ENCODE peak calls at places on chromosome 20, in six cellular contexts. One of them, this sample, is unnamed.

GRCh38 chr20:53763707-53764415 is 170.2 kb upstream of the ZNF217 start:
- DNase-seq in heart left ventricle: no peak
- DNase-seq in small intestine: peak
- DNase-seq in body of pancreas: peak
- DNase-seq in AG04450: no peak
- DNase-seq in thyroid gland: no peak
- DNase-seq in this sample: no peak

GRCh38 chr20:23106271-23106851 is 20.2 kb upstream of the CD93 start:
- DNase-seq in heart left ventricle: no peak
- DNase-seq in AG04450: peak
- DNase-seq in body of pancreas: peak
- DNase-seq in thyroid gland: no peak
- DNase-seq in small intestine: no peak
- DNase-seq in this sample: no peak

GRCh38 chr20:4152696-4153235 is 137.4 kb upstream of the RNF24 start:
- DNase-seq in thyroid gland: no peak
- DNase-seq in AG04450: no peak
- DNase-seq in heart left ventricle: no peak
- DNase-seq in small intestine: no peak
- DNase-seq in body of pancreas: no peak
- DNase-seq in this sample: no peak

GRCh38 chr20:63896136-63896890 is 1.4 kb downstream of the DNAJC5 start:
- DNase-seq in body of pancreas: peak
- DNase-seq in heart left ventricle: no peak
- DNase-seq in AG04450: no peak
- DNase-seq in small intestine: peak
- DNase-seq in thyroid gland: peak
- DNase-seq in this sample: peak

GRCh38 chr20:44970243-44970757 is 4.0 kb downstream of the STK4 start:
- DNase-seq in body of pancreas: no peak
- DNase-seq in heart left ventricle: no peak
- DNase-seq in AG04450: no peak
- DNase-seq in small intestine: peak
- DNase-seq in thyroid gland: no peak
- DNase-seq in this sample: no peak

GRCh38 chr20:2348336-2348735 is 32.4 kb upstream of the TGM6 start:
- DNase-seq in thyroid gland: no peak
- DNase-seq in AG04450: no peak
- DNase-seq in small intestine: no peak
- DNase-seq in body of pancreas: no peak
- DNase-seq in heart left ventricle: no peak
- DNase-seq in this sample: no peak

GRCh38 chr20:35600176-35600995 is 15.2 kb upstream of the SPAG4 start:
- DNase-seq in heart left ventricle: no peak
- DNase-seq in AG04450: no peak
- DNase-seq in small intestine: no peak
- DNase-seq in thyroid gland: no peak
- DNase-seq in body of pancreas: no peak
- DNase-seq in this sample: no peak

GRCh38 chr20:3092611-3093379 is 8.3 kb upstream of the AVP start:
- DNase-seq in AG04450: no peak
- DNase-seq in body of pancreas: no peak
- DNase-seq in heart left ventricle: no peak
- DNase-seq in thyroid gland: no peak
- DNase-seq in small intestine: no peak
- DNase-seq in this sample: no peak

GRCh38 chr20:879626-880025 is 36.5 kb downstream of the ANGPT4 start:
- DNase-seq in thyroid gland: no peak
- DNase-seq in small intestine: no peak
- DNase-seq in AG04450: no peak
- DNase-seq in heart left ventricle: no peak
- DNase-seq in body of pancreas: no peak
- DNase-seq in this sample: no peak

GRCh38 chr20:6637160-6637579 is 130.3 kb upstream of the BMP2 start:
- DNase-seq in body of pancreas: no peak
- DNase-seq in thyroid gland: no peak
- DNase-seq in AG04450: no peak
- DNase-seq in small intestine: no peak
- DNase-seq in heart left ventricle: no peak
- DNase-seq in this sample: no peak

GRCh38 chr20:57474816-57475215 is 50.1 kb downstream of the CTCFL start:
- DNase-seq in thyroid gland: no peak
- DNase-seq in small intestine: no peak
- DNase-seq in body of pancreas: no peak
- DNase-seq in heart left ventricle: peak
- DNase-seq in AG04450: no peak
- DNase-seq in this sample: no peak

GRCh38 chr20:19070036-19070435 is 142.4 kb upstream of the SLC24A3 start:
- DNase-seq in body of pancreas: no peak
- DNase-seq in small intestine: no peak
- DNase-seq in thyroid gland: no peak
- DNase-seq in heart left ventricle: no peak
- DNase-seq in AG04450: no peak
- DNase-seq in this sample: no peak

GRCh38 chr20:25248501-25249172 is 752 bp downstream of the PYGB start:
- DNase-seq in body of pancreas: no peak
- DNase-seq in heart left ventricle: no peak
- DNase-seq in thyroid gland: peak
- DNase-seq in AG04450: no peak
- DNase-seq in small intestine: no peak
- DNase-seq in this sample: peak

GRCh38 chr20:60057866-60058807 is 99.9 kb downstream of the CDH26 start:
- DNase-seq in thyroid gland: peak
- DNase-seq in body of pancreas: peak
- DNase-seq in heart left ventricle: peak
- DNase-seq in AG04450: no peak
- DNase-seq in small intestine: no peak
- DNase-seq in this sample: peak

GRCh38 chr20:31475032-31475431 is at the start of the genes DEFB124 and REM1:
- DNase-seq in AG04450: no peak
- DNase-seq in body of pancreas: no peak
- DNase-seq in small intestine: no peak
- DNase-seq in heart left ventricle: peak
- DNase-seq in thyroid gland: peak
- DNase-seq in this sample: no peak

GRCh38 chr20:6838181-6838826 is 70.8 kb downstream of the BMP2 start:
- DNase-seq in heart left ventricle: no peak
- DNase-seq in AG04450: no peak
- DNase-seq in body of pancreas: no peak
- DNase-seq in thyroid gland: no peak
- DNase-seq in small intestine: no peak
- DNase-seq in this sample: no peak

GRCh38 chr20:8399963-8400362 is 267.9 kb downstream of the PLCB1 start:
- DNase-seq in small intestine: peak
- DNase-seq in heart left ventricle: no peak
- DNase-seq in AG04450: no peak
- DNase-seq in body of pancreas: no peak
- DNase-seq in thyroid gland: no peak
- DNase-seq in this sample: peak

GRCh38 chr20:37379967-37380828 is 34.3 kb downstream of the SRC start:
- DNase-seq in body of pancreas: no peak
- DNase-seq in small intestine: peak
- DNase-seq in heart left ventricle: no peak
- DNase-seq in thyroid gland: no peak
- DNase-seq in AG04450: no peak
- DNase-seq in this sample: no peak

GRCh38 chr20:53337419-53338101 is 256.1 kb downstream of the ZNF217 start:
- DNase-seq in thyroid gland: no peak
- DNase-seq in AG04450: no peak
- DNase-seq in small intestine: peak
- DNase-seq in heart left ventricle: no peak
- DNase-seq in body of pancreas: no peak
- DNase-seq in this sample: no peak

GRCh38 chr20:33373735-33374605 is 27.3 kb downstream of the CDK5RAP1 start:
- DNase-seq in small intestine: peak
- DNase-seq in AG04450: peak
- DNase-seq in thyroid gland: no peak
- DNase-seq in heart left ventricle: no peak
- DNase-seq in body of pancreas: peak
- DNase-seq in this sample: no peak

GRCh38 chr20:18537651-18538050 is 29.6 kb upstream of the SMIM26 start:
- DNase-seq in small intestine: no peak
- DNase-seq in body of pancreas: no peak
- DNase-seq in thyroid gland: no peak
- DNase-seq in heart left ventricle: no peak
- DNase-seq in AG04450: no peak
- DNase-seq in this sample: no peak

GRCh38 chr20:16898433-16898832 is 150.3 kb downstream of the OTOR start:
- DNase-seq in small intestine: no peak
- DNase-seq in body of pancreas: no peak
- DNase-seq in thyroid gland: no peak
- DNase-seq in AG04450: no peak
- DNase-seq in heart left ventricle: no peak
- DNase-seq in this sample: no peak

GRCh38 chr20:1020614-1021013 is 18.5 kb upstream of the RSPO4 start:
- DNase-seq in small intestine: no peak
- DNase-seq in AG04450: no peak
- DNase-seq in body of pancreas: no peak
- DNase-seq in heart left ventricle: no peak
- DNase-seq in thyroid gland: no peak
- DNase-seq in this sample: no peak

GRCh38 chr20:12762725-12763124 is 246.0 kb upstream of the SPTLC3 start:
- DNase-seq in thyroid gland: peak
- DNase-seq in small intestine: no peak
- DNase-seq in AG04450: no peak
- DNase-seq in heart left ventricle: no peak
- DNase-seq in body of pancreas: no peak
- DNase-seq in this sample: no peak

DNA sequence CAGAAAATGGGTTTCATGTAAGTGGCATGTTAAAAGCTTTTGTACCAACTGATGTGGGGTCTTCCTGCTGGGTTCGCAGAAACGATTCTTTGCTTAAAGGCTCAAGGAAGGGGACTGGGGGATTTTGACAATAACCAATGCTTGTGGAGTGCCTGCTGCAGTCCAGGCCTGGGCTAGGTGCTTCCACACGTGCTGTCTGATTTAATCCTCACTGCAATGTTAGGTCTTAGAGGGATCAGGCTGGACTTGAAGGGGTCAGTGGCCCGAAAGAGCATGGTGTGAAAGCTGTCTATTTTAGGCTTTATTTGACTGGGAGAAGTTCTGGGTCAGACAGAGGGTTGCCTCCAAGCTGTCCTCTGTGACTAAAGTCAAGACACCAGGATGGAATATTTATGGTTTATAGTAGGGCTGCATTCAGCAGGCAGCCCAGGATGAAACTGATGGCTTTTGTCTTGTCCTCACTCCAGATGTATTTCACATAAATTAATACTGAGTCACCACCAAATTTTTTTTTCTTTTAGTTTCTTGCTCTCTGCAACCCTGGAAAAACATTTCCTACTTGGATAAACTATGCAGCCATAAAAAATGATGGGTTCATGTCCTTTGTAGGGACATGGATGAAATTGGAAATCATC is 219.2 kb downstream of the ZMYND8 start:
- DNase-seq in body of pancreas: no peak
- DNase-seq in small intestine: no peak
- DNase-seq in AG04450: no peak
- DNase-seq in heart left ventricle: no peak
- DNase-seq in thyroid gland: no peak
- DNase-seq in this sample: no peak
- H3K27ac ChIP-seq in body of pancreas: no peak
- H3K27ac ChIP-seq in small intestine: no peak
- H3K27ac ChIP-seq in AG04450: peak
- H3K27ac ChIP-seq in heart left ventricle: no peak
- H3K27ac ChIP-seq in thyroid gland: no peak
- H3K27ac ChIP-seq in this sample: no peak

DNA sequence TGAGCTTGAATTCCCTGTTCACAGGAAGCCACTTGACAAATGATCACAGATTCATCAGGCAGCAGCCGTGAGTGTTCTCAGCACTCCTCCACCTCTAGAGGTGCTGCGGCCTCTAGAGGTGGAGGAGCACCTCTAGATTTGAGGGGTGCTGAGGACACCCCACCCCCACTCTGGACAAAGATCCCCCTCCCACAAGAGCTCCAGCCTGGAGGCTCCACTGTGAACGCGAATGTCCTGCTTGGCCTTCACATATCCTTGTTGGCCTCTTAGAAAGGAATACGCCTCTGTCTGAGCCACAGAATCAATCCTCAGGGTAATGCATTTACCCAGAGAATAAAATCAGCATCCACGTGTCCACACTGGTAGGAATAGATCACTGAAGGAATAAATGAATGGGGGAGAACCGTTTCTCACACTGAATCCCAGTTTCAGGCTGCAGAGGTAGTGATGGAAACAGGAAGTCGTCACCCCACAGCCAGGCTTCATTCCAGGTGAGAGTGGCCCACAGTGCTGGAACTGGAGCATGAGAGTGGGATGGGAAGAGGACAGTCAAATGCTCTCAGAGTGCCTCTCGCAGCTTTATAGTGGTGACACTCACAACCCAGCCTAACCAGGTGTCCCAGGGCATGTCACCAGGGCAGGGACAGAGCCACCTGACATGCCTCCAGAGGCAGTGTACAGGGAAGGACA is 16.6 kb downstream of the NPEPL1 start:
- DNase-seq in thyroid gland: no peak
- DNase-seq in AG04450: no peak
- DNase-seq in small intestine: no peak
- DNase-seq in heart left ventricle: peak
- DNase-seq in body of pancreas: no peak
- DNase-seq in this sample: no peak
- H3K27ac ChIP-seq in thyroid gland: no peak
- H3K27ac ChIP-seq in AG04450: no peak
- H3K27ac ChIP-seq in small intestine: no peak
- H3K27ac ChIP-seq in heart left ventricle: no peak
- H3K27ac ChIP-seq in body of pancreas: no peak
- H3K27ac ChIP-seq in this sample: no peak

DNA sequence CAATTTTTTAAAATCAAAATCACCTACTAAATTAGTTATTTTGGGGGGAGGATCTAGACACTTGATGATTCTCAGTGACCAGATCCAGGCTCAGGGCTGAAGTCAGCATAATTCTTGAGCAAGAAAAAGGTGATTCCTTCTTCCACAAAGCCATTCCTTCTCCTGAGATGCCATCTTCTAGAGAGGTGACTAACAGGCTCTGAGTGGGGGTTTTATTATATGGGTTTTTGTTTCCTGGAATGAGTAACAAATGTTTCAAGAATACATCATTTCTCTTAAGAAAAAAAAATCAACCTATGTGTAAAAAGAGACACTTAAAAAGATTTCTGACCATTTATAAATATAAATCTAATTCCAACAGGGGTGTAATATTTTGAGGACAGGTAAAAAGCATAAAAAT is 154.3 kb downstream of the NFATC2 start:
- DNase-seq in thyroid gland: no peak
- DNase-seq in small intestine: no peak
- DNase-seq in AG04450: no peak
- DNase-seq in heart left ventricle: no peak
- DNase-seq in body of pancreas: no peak
- DNase-seq in this sample: no peak
- H3K27ac ChIP-seq in thyroid gland: peak
- H3K27ac ChIP-seq in small intestine: no peak
- H3K27ac ChIP-seq in AG04450: no peak
- H3K27ac ChIP-seq in heart left ventricle: no peak
- H3K27ac ChIP-seq in body of pancreas: peak
- H3K27ac ChIP-seq in this sample: no peak

DNA sequence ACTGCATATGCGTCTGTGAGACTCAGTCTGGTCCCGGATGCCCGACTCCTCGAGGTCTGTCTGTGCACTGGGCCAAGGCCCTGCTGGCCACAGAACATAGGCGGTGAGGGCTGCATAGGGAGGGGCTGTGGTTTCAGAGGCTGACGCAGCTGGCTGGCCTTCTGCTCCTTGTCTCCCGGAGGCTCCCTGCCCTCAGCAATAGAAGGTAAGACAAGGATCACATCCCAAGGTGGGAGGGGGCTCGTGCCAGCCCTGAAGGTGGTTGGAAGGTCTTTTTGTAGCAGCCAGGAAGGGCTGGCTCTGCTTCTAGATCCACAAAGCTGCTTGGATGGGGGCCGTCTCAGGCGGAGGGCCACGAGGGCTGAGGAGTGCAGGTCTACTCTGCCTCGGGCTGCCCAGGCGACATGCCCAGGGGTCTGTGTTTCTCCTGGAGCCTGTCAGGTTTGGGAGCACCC is 239.8 kb upstream of the SULF2 start:
- DNase-seq in body of pancreas: peak
- DNase-seq in small intestine: no peak
- DNase-seq in thyroid gland: peak
- DNase-seq in heart left ventricle: peak
- DNase-seq in AG04450: no peak
- DNase-seq in this sample: no peak
- H3K27ac ChIP-seq in body of pancreas: no peak
- H3K27ac ChIP-seq in small intestine: no peak
- H3K27ac ChIP-seq in thyroid gland: no peak
- H3K27ac ChIP-seq in heart left ventricle: no peak
- H3K27ac ChIP-seq in AG04450: no peak
- H3K27ac ChIP-seq in this sample: peak